ENCODE peak calls at places on chromosomes 12 and 14, in six cellular contexts. N, I, Y, D, R and Z are unnamed samples.

GRCh38 chr12:131783915-131784541 is 44.2 kb upstream of the MMP17 start:
- DNase-seq in N (peak; percentile 37), R (peak; percentile 93), I (no peak), D (no peak), Y (no peak), Z (no peak)

GRCh38 chr12:12350868-12351463 is 924 bp upstream of the MANSC1 start:
- DNase-seq in D (peak; percentile 64), N (no peak), R (no peak), I (no peak), Y (no peak), Z (no peak)

GRCh38 chr12:30197392-30198047 is 413.8 kb upstream of the TMTC1 start:
- DNase-seq in D (no peak), N (peak; percentile 30), Y (no peak), I (no peak), R (peak; percentile 53), Z (no peak)

GRCh38 chr12:62957233-62957953 is 22.4 kb upstream of the PPM1H start:
- DNase-seq in I (no peak), Y (no peak), R (no peak), N (no peak), D (no peak), Z (no peak)

GRCh38 chr12:51364026-51364425 is 17.5 kb upstream of the CELA1 start:
- DNase-seq in I (no peak), N (no peak), D (no peak), Y (no peak), R (no peak), Z (no peak)

GRCh38 chr12:32588604-32589003 is 90.5 kb upstream of the DNM1L start:
- DNase-seq in N (no peak), D (no peak), I (no peak), R (no peak), Y (no peak), Z (no peak)

GRCh38 chr12:65343801-65344200 is 65.3 kb downstream of the MSRB3 start:
- DNase-seq in D (no peak), Y (no peak), R (no peak), N (no peak), I (no peak), Z (no peak)

GRCh38 chr14:24483604-24484252 is 24.3 kb downstream of the CMA1 start:
- DNase-seq in Y (no peak), N (peak; percentile 8), D (no peak), R (peak; percentile 17), I (peak; percentile 74), Z (no peak)

GRCh38 chr14:92952497-92953298 is 29.7 kb downstream of the CHGA start:
- DNase-seq in R (no peak), N (no peak), D (no peak), I (no peak), Y (no peak), Z (no peak)

GRCh38 chr12:3930216-3930615 is 57.0 kb upstream of the PARP11 start:
- DNase-seq in R (no peak), D (peak; percentile 57), Y (no peak), N (no peak), I (no peak), Z (no peak)

GRCh38 chr12:80829767-80830166 is 108.0 kb downstream of the LIN7A start:
- DNase-seq in D (no peak), N (no peak), I (no peak), Y (no peak), R (no peak), Z (no peak)

GRCh38 chr14:55532645-55533309 is 47.2 kb upstream of the KTN1 start:
- DNase-seq in Y (no peak), D (peak; percentile 83), I (no peak), R (no peak), N (no peak), Z (peak; percentile 39)

GRCh38 chr12:123453165-123453564 is 4.8 kb upstream of the SNRNP35 start:
- DNase-seq in Y (no peak), D (peak; percentile 9), R (no peak), N (no peak), I (no peak), Z (no peak)

GRCh38 chr12:95623554-95624170 is 72.4 kb upstream of the USP44 start:
- DNase-seq in N (peak; percentile 57), R (peak; percentile 85), Y (peak; percentile 88), I (peak; percentile 24), D (peak; percentile 92), Z (peak; percentile 72)

GRCh38 chr14:64407329-64407728 is 19.2 kb downstream of the MTHFD1 start:
- DNase-seq in N (no peak), Y (no peak), D (no peak), I (no peak), R (no peak), Z (no peak)

GRCh38 chr12:75954076-75954475 is 77.5 kb downstream of the PHLDA1 start:
- DNase-seq in D (no peak), Y (no peak), R (peak; percentile 98), I (no peak), N (peak; percentile 84), Z (no peak)

GRCh38 chr12:122304924-122305323 is 38.6 kb upstream of the VPS33A start:
- DNase-seq in N (no peak), Y (no peak), D (no peak), R (no peak), I (no peak), Z (no peak)

GRCh38 chr12:65881965-65882413 is 57.7 kb downstream of the HMGA2 start:
- DNase-seq in I (no peak), Y (peak; percentile 87), D (peak; percentile 54), N (peak; percentile 52), R (no peak), Z (no peak)

GRCh38 chr12:12560587-12561304 is 1.9 kb downstream of the DUSP16 start:
- DNase-seq in Y (no peak), D (peak; percentile 25), N (no peak), R (peak; percentile 44), I (peak; percentile 82), Z (no peak)

GRCh38 chr12:130477701-130478100 is 140.0 kb downstream of the PIWIL1 start:
- DNase-seq in I (no peak), N (no peak), Y (no peak), R (no peak), D (no peak), Z (no peak)

GRCh38 chr12:124910561-124911478 is 3.6 kb downstream of the UBC start:
- DNase-seq in D (peak; percentile 11), R (no peak), N (no peak), I (no peak), Y (peak; percentile 24), Z (no peak)